ENCODE peak calls at places on chromosomes 2 and 18, in eight cellular contexts. One of them, this sample, is unnamed.
A peak's percentile ranks its signal among the peaks of the same experiment; 100 is the strongest.

GRCh38 chr18:49690307-49690706 is 123.0 kb downstream of the ACAA2 start:
- DNase-seq in IMR-90: peak; percentile 97
- DNase-seq in prostate gland: no peak
- DNase-seq in ovary: no peak
- DNase-seq in heart left ventricle: no peak
- DNase-seq in transverse colon: no peak
- DNase-seq in A549: no peak
- DNase-seq in HCT116: peak; percentile 10
- DNase-seq in this sample: no peak

GRCh38 chr2:60426341-60426740 is 127.1 kb downstream of the BCL11A start:
- DNase-seq in A549: no peak
- DNase-seq in transverse colon: no peak
- DNase-seq in ovary: no peak
- DNase-seq in prostate gland: no peak
- DNase-seq in IMR-90: no peak
- DNase-seq in heart left ventricle: no peak
- DNase-seq in HCT116: no peak
- DNase-seq in this sample: no peak

GRCh38 chr18:68417166-68417776 is 297.6 kb downstream of the TMX3 start:
- DNase-seq in transverse colon: no peak
- DNase-seq in prostate gland: no peak
- DNase-seq in A549: no peak
- DNase-seq in ovary: no peak
- DNase-seq in IMR-90: no peak
- DNase-seq in heart left ventricle: no peak
- DNase-seq in HCT116: no peak
- DNase-seq in this sample: no peak

GRCh38 chr2:72092099-72092498 is 55.6 kb downstream of the CYP26B1 start:
- DNase-seq in heart left ventricle: no peak
- DNase-seq in IMR-90: no peak
- DNase-seq in ovary: no peak
- DNase-seq in prostate gland: no peak
- DNase-seq in A549: no peak
- DNase-seq in transverse colon: no peak
- DNase-seq in HCT116: no peak
- DNase-seq in this sample: no peak

GRCh38 chr2:119910566-119910965 is 102.3 kb upstream of the EPB41L5 start:
- DNase-seq in HCT116: no peak
- DNase-seq in IMR-90: no peak
- DNase-seq in ovary: no peak
- DNase-seq in A549: no peak
- DNase-seq in prostate gland: no peak
- DNase-seq in transverse colon: no peak
- DNase-seq in heart left ventricle: no peak
- DNase-seq in this sample: no peak

GRCh38 chr18:79727211-79727610 is 47.6 kb downstream of the CTDP1 start:
- DNase-seq in IMR-90: no peak
- DNase-seq in ovary: no peak
- DNase-seq in heart left ventricle: peak; percentile 7
- DNase-seq in prostate gland: no peak
- DNase-seq in HCT116: no peak
- DNase-seq in transverse colon: no peak
- DNase-seq in A549: no peak
- DNase-seq in this sample: no peak

GRCh38 chr18:6605115-6605869 is 124.2 kb upstream of the ARHGAP28 start:
- DNase-seq in heart left ventricle: no peak
- DNase-seq in ovary: no peak
- DNase-seq in IMR-90: peak; percentile 53
- DNase-seq in HCT116: no peak
- DNase-seq in prostate gland: peak; percentile 52
- DNase-seq in A549: no peak
- DNase-seq in transverse colon: no peak
- DNase-seq in this sample: no peak

GRCh38 chr2:240159251-240159839 is 18.9 kb upstream of the OTOS start:
- DNase-seq in A549: no peak
- DNase-seq in prostate gland: no peak
- DNase-seq in transverse colon: no peak
- DNase-seq in heart left ventricle: no peak
- DNase-seq in HCT116: no peak
- DNase-seq in ovary: no peak
- DNase-seq in IMR-90: no peak
- DNase-seq in this sample: no peak

GRCh38 chr2:107992069-107992468 is 5.7 kb downstream of the SLC5A7 start:
- DNase-seq in heart left ventricle: no peak
- DNase-seq in prostate gland: no peak
- DNase-seq in IMR-90: no peak
- DNase-seq in transverse colon: no peak
- DNase-seq in ovary: no peak
- DNase-seq in HCT116: no peak
- DNase-seq in A549: no peak
- DNase-seq in this sample: no peak

GRCh38 chr2:126744640-126745039 is 88.7 kb downstream of the GYPC start:
- DNase-seq in prostate gland: no peak
- DNase-seq in transverse colon: no peak
- DNase-seq in A549: no peak
- DNase-seq in heart left ventricle: no peak
- DNase-seq in ovary: no peak
- DNase-seq in HCT116: no peak
- DNase-seq in IMR-90: no peak
- DNase-seq in this sample: no peak

GRCh38 chr2:126733795-126734194 is 77.8 kb downstream of the GYPC start:
- DNase-seq in IMR-90: no peak
- DNase-seq in HCT116: no peak
- DNase-seq in transverse colon: no peak
- DNase-seq in ovary: no peak
- DNase-seq in heart left ventricle: no peak
- DNase-seq in A549: no peak
- DNase-seq in prostate gland: no peak
- DNase-seq in this sample: no peak

GRCh38 chr2:126736133-126736874 is 80.3 kb downstream of the GYPC start:
- DNase-seq in prostate gland: no peak
- DNase-seq in IMR-90: peak; percentile 40
- DNase-seq in heart left ventricle: no peak
- DNase-seq in A549: no peak
- DNase-seq in HCT116: no peak
- DNase-seq in transverse colon: peak; percentile 68
- DNase-seq in ovary: no peak
- DNase-seq in this sample: no peak

DNA sequence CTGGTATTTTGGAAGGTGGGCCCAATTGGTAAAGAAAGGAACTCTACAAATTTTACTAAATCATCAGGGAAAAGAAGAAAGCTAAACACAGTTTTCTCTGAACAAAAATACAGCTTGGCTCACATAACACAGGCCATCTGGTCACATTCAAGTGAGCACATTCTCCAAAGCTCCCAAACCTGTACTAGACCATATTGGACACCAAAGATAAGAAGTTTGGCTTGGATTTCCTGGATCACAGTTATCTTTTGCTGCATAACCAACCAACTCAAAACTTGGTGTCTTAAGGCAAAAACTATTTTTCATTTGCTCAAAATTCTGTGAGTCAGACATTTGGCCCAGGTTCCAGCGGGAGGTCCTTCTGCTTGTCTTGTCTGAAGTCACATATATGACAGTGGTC is 83.1 kb downstream of the GYPC start:
- DNase-seq in HCT116: no peak
- DNase-seq in IMR-90: no peak
- DNase-seq in A549: no peak
- DNase-seq in transverse colon: no peak
- DNase-seq in prostate gland: no peak
- DNase-seq in ovary: no peak
- DNase-seq in heart left ventricle: no peak
- DNase-seq in this sample: no peak
- H3K4me3 ChIP-seq in HCT116: no peak overlapping the region
- H3K4me3 ChIP-seq in IMR-90: no peak overlapping the region
- H3K4me3 ChIP-seq in A549: no peak overlapping the region
- H3K4me3 ChIP-seq in transverse colon: no peak overlapping the region
- H3K4me3 ChIP-seq in prostate gland: no peak overlapping the region
- H3K4me3 ChIP-seq in ovary: no peak overlapping the region
- H3K4me3 ChIP-seq in heart left ventricle: no peak overlapping the region
- H3K4me3 ChIP-seq in this sample: no peak overlapping the region

GRCh38 chr2:25420820-25421237 is 79.1 kb upstream of the DNMT3A start:
- DNase-seq in IMR-90: no peak
- DNase-seq in transverse colon: peak; percentile 42
- DNase-seq in HCT116: no peak
- DNase-seq in heart left ventricle: no peak
- DNase-seq in A549: no peak
- DNase-seq in prostate gland: no peak
- DNase-seq in ovary: no peak
- DNase-seq in this sample: no peak

GRCh38 chr2:25418944-25419677 is 77.4 kb upstream of the DNMT3A start:
- DNase-seq in IMR-90: no peak
- DNase-seq in heart left ventricle: no peak
- DNase-seq in ovary: no peak
- DNase-seq in prostate gland: no peak
- DNase-seq in HCT116: no peak
- DNase-seq in A549: no peak
- DNase-seq in transverse colon: no peak
- DNase-seq in this sample: no peak

GRCh38 chr2:25419678-25420242 is 78.0 kb upstream of the DNMT3A start:
- DNase-seq in prostate gland: no peak
- DNase-seq in transverse colon: peak; percentile 56
- DNase-seq in heart left ventricle: no peak
- DNase-seq in IMR-90: no peak
- DNase-seq in A549: no peak
- DNase-seq in ovary: no peak
- DNase-seq in HCT116: no peak
- DNase-seq in this sample: no peak

GRCh38 chr2:25421746-25422431 is 80.2 kb upstream of the DNMT3A start:
- DNase-seq in prostate gland: no peak
- DNase-seq in ovary: no peak
- DNase-seq in A549: no peak
- DNase-seq in transverse colon: no peak
- DNase-seq in IMR-90: no peak
- DNase-seq in HCT116: no peak
- DNase-seq in heart left ventricle: no peak
- DNase-seq in this sample: no peak

DNA sequence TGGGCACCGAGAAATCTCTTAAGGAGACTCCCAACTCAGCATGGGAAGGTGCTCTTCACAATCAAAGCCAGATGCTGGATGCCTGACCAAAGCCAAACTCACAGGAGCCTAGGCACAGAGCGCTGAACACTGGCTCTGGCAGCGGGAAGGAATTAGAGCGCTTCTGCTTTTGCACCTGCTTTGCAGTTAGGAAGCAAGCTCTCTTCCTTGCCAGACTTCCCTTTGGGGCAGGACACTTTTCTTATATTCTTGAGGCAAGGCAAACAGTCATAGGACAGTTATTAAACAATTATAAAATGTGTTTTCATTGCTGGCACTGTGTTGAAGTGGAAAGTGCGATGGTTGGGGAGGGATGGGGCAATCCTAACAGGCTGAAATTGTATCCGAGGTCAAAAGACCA is 79.6 kb upstream of the DNMT3A start:
- DNase-seq in ovary: no peak
- DNase-seq in heart left ventricle: no peak
- DNase-seq in prostate gland: no peak
- DNase-seq in transverse colon: no peak
- DNase-seq in IMR-90: no peak
- DNase-seq in HCT116: no peak
- DNase-seq in A549: no peak
- DNase-seq in this sample: no peak
- TF ChIP-seq POLR2A in ovary: no peak
- TF ChIP-seq POLR2A in heart left ventricle: no peak
- TF ChIP-seq POLR2A in prostate gland: no peak
- TF ChIP-seq POLR2A in transverse colon: no peak
- TF ChIP-seq POLR2A in IMR-90: no peak
- TF ChIP-seq POLR2A in HCT116: no peak
- TF ChIP-seq POLR2A in A549: no peak
- TF ChIP-seq POLR2A in this sample: no peak

GRCh38 chr2:43454791-43455190 is 141.0 kb downstream of the THADA start:
- DNase-seq in HCT116: no peak
- DNase-seq in prostate gland: no peak
- DNase-seq in A549: no peak
- DNase-seq in IMR-90: no peak
- DNase-seq in ovary: no peak
- DNase-seq in heart left ventricle: no peak
- DNase-seq in transverse colon: no peak
- DNase-seq in this sample: no peak

GRCh38 chr2:43455296-43455695 is 140.5 kb downstream of the THADA start:
- DNase-seq in HCT116: no peak
- DNase-seq in heart left ventricle: no peak
- DNase-seq in IMR-90: no peak
- DNase-seq in A549: no peak
- DNase-seq in prostate gland: no peak
- DNase-seq in ovary: no peak
- DNase-seq in transverse colon: no peak
- DNase-seq in this sample: no peak

GRCh38 chr2:43458002-43458628 is 137.7 kb downstream of the THADA start:
- DNase-seq in IMR-90: peak; percentile 87
- DNase-seq in transverse colon: no peak
- DNase-seq in heart left ventricle: no peak
- DNase-seq in A549: no peak
- DNase-seq in prostate gland: no peak
- DNase-seq in HCT116: no peak
- DNase-seq in ovary: no peak
- DNase-seq in this sample: no peak

GRCh38 chr2:43453771-43454170 is 142.1 kb downstream of the THADA start:
- DNase-seq in prostate gland: no peak
- DNase-seq in HCT116: no peak
- DNase-seq in heart left ventricle: no peak
- DNase-seq in IMR-90: no peak
- DNase-seq in transverse colon: no peak
- DNase-seq in ovary: no peak
- DNase-seq in A549: no peak
- DNase-seq in this sample: no peak

GRCh38 chr2:43455735-43456642 is 139.8 kb downstream of the THADA start:
- DNase-seq in ovary: no peak
- DNase-seq in prostate gland: no peak
- DNase-seq in IMR-90: peak; percentile 75
- DNase-seq in heart left ventricle: no peak
- DNase-seq in HCT116: no peak
- DNase-seq in A549: no peak
- DNase-seq in transverse colon: no peak
- DNase-seq in this sample: no peak
- TF ChIP-seq CTCF in ovary: no peak
- TF ChIP-seq CTCF in prostate gland: no peak
- TF ChIP-seq CTCF in IMR-90: no peak
- TF ChIP-seq CTCF in heart left ventricle: no peak
- TF ChIP-seq CTCF in HCT116: no peak
- TF ChIP-seq CTCF in A549: peak; percentile 43
- TF ChIP-seq CTCF in transverse colon: no peak
- TF ChIP-seq CTCF in this sample: no peak

DNA sequence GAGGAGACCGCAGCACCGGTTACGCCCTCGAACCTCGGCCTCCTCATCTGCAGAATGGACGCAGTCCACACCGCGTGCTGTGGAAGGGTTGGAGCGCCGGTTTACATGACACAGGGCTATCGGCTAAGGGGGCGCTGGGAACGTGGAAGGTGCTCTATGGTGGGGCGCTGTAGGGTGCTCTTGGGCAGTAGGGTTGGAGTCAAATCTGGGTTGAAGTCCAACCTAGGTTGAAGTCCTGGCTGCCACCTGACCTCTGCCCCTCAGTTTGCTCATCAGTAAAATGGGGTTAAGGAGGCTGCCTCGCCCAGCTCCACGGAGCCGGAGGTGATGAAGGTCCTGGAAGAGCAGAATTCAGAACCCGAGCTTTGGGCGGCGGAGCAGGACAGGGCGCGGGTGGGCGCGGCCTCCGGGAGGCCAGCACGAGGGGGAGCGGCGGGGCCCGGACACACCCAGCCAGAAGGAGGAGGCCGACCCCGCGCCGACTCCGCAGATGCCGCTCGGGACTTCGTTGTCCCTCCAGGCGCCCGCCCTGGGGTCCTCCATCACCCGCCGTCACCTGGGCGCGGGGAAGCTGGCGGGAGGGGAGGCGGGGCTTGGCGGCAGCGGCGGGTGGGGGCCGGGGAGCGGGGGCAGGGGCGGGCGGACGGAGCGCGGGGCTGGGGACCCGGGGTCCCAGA is 561 bp upstream of the GAREM2 start:
- DNase-seq in heart left ventricle: no peak
- DNase-seq in IMR-90: no peak
- DNase-seq in prostate gland: no peak
- DNase-seq in HCT116: no peak
- DNase-seq in ovary: no peak
- DNase-seq in A549: peak; percentile 40
- DNase-seq in transverse colon: no peak
- DNase-seq in this sample: no peak
- H3K4me3 ChIP-seq in heart left ventricle: no peak overlapping the region
- H3K4me3 ChIP-seq in IMR-90: no peak overlapping the region
- H3K4me3 ChIP-seq in prostate gland: peak overlapping the region; percentile 33
- H3K4me3 ChIP-seq in HCT116: peak overlapping the region; percentile 51
- H3K4me3 ChIP-seq in ovary: no peak overlapping the region
- H3K4me3 ChIP-seq in A549: peak overlapping the region; percentile 68
- H3K4me3 ChIP-seq in transverse colon: peak overlapping the region; percentile 37
- H3K4me3 ChIP-seq in this sample: no peak overlapping the region